ENCODE peak calls at places on chromosomes 4 and X, in six cellular contexts. X, L, U, N, J and O are unnamed samples.
A peak's percentile ranks its signal among the peaks of the same experiment; 100 is the strongest.

GRCh38 chr4:108702960-108703359 is 52.6 kb downstream of the OSTC start:
- DNase-seq in N (no peak), X (no peak), J (no peak), L (no peak), U (no peak), O (no peak)

GRCh38 chrX:16002185-16002584 is 121.2 kb upstream of the GRPR start:
- DNase-seq in X (no peak), N (no peak), U (no peak), L (no peak), J (no peak), O (no peak)

GRCh38 chr4:932713-933070 is 432 bp downstream of the TMEM175 start:
- DNase-seq in U (no peak), N (no peak), X (no peak), L (no peak), J (no peak), O (no peak)

GRCh38 chr4:38684271-38684670 is 20.3 kb downstream of the KLF3 start:
- DNase-seq in X (no peak), L (no peak), U (no peak), J (no peak), N (no peak), O (no peak)

GRCh38 chr4:33751050-33751449 is 2493.3 kb downstream of the ARAP2 start:
- DNase-seq in X (no peak), L (no peak), J (no peak), U (no peak), N (no peak), O (no peak)

GRCh38 chr4:18847276-18847890 is 825.8 kb upstream of the LCORL start:
- DNase-seq in X (no peak), U (no peak), J (peak; percentile 22), N (no peak), L (no peak), O (no peak)

GRCh38 chr4:99507762-99508161 is 3.1 kb upstream of the C4orf17 start:
- DNase-seq in J (no peak), U (no peak), L (no peak), X (no peak), N (peak; percentile 28), O (no peak)

GRCh38 chr4:72473434-72473900 is 95.6 kb downstream of the ADAMTS3 start:
- DNase-seq in L (no peak), U (no peak), J (no peak), X (no peak), N (no peak), O (no peak)

GRCh38 chr4:54548098-54548620 is 109.6 kb upstream of the KIT start:
- DNase-seq in L (no peak), X (no peak), N (no peak), J (no peak), U (no peak), O (no peak)

GRCh38 chrX:19172741-19173140 is 50.5 kb upstream of the ADGRG2 start:
- DNase-seq in N (no peak), X (no peak), J (no peak), U (no peak), L (no peak), O (no peak)

GRCh38 chrX:154546354-154547244 is at the start of gene G6PD:
- DNase-seq in X (peak; percentile 6), U (peak; percentile 97), J (peak; percentile 88), N (no peak), L (peak; percentile 43), O (no peak)

GRCh38 chr4:107736924-107737448 is 17.0 kb upstream of the PAPSS1 start:
- DNase-seq in X (peak; percentile 44), N (no peak), U (no peak), J (peak; percentile 29), L (no peak), O (no peak)

GRCh38 chr4:31701256-31701655 is 981.1 kb downstream of the PCDH7 start:
- DNase-seq in X (no peak), L (no peak), J (no peak), U (peak; percentile 20), N (no peak), O (no peak)

GRCh38 chr4:27318740-27319139 is 458.1 kb downstream of the STIM2 start:
- DNase-seq in X (peak; percentile 35), U (no peak), L (no peak), J (peak; percentile 56), N (peak; percentile 3), O (no peak)

GRCh38 chr4:139851133-139851532 is 185.5 kb downstream of the MGST2 start:
- DNase-seq in U (no peak), N (no peak), J (no peak), X (no peak), L (no peak), O (no peak)

GRCh38 chrX:115332832-115333231 is 43.3 kb downstream of the LUZP4 start:
- DNase-seq in N (no peak), J (no peak), L (no peak), U (no peak), X (no peak), O (no peak)

GRCh38 chr4:9936128-9936644 is 85.1 kb downstream of the SLC2A9 start:
- DNase-seq in L (no peak), J (no peak), X (no peak), U (no peak), N (no peak), O (no peak)

GRCh38 chrX:9396930-9397329 is 67.9 kb upstream of the TBL1X start:
- DNase-seq in X (no peak), N (no peak), J (no peak), U (no peak), L (no peak), O (no peak)

GRCh38 chr4:24772061-24772705 is 23.2 kb upstream of the SOD3 start:
- DNase-seq in U (no peak), L (no peak), J (no peak), X (no peak), N (no peak), O (no peak)

GRCh38 chrX:29687687-29688086 is 527.7 kb upstream of the MAGEB2 start:
- DNase-seq in N (no peak), X (no peak), U (no peak), J (no peak), L (no peak), O (no peak)

GRCh38 chr4:154073107-154073817 is 284.4 kb upstream of the SFRP2 start:
- DNase-seq in U (no peak), N (no peak), X (no peak), J (no peak), L (no peak), O (no peak)

GRCh38 chr4:93066746-93067145 is 761.8 kb upstream of the ATOH1 start:
- DNase-seq in X (no peak), U (no peak), J (no peak), L (no peak), N (peak; percentile 45), O (no peak)

GRCh38 chr4:20137176-20137575 is 114.5 kb upstream of the SLIT2 start:
- DNase-seq in X (no peak), N (no peak), J (no peak), L (no peak), U (no peak), O (no peak)

GRCh38 chr4:14877246-14878220 is 124.7 kb upstream of the CPEB2 start:
- DNase-seq in U (no peak), J (no peak), L (no peak), X (no peak), N (no peak), O (no peak)

GRCh38 chr4:59608466-59608865 is 1591.7 kb upstream of the ADGRL3 start:
- DNase-seq in U (no peak), X (no peak), N (peak; percentile 40), J (no peak), L (no peak), O (no peak)

GRCh38 chrX:19121898-19122640 is at the start of gene ADGRG2:
- DNase-seq in J (peak; percentile 46), X (no peak), L (peak; percentile 7), U (peak; percentile 87), N (no peak), O (no peak)

GRCh38 chr4:45527160-45527559 is 596.7 kb downstream of the GABRG1 start:
- DNase-seq in X (no peak), U (no peak), L (no peak), N (no peak), J (no peak), O (no peak)

GRCh38 chr4:3483471-3483921 is 20.4 kb downstream of the DOK7 start:
- DNase-seq in U (peak; percentile 73), J (no peak), N (no peak), L (no peak), X (no peak), O (no peak)

GRCh38 chrX:1150569-1151347 is 61.7 kb downstream of the CRLF2 start:
- DNase-seq in J (no peak), L (no peak), X (no peak), U (no peak), N (no peak), O (no peak)

GRCh38 chr4:118327554-118328241 is 25.1 kb downstream of the PRSS12 start:
- DNase-seq in L (no peak), X (no peak), J (no peak), U (no peak), N (no peak), O (no peak)

GRCh38 chr4:181701911-181702310 is 541.3 kb upstream of the TENM3 start:
- DNase-seq in J (no peak), U (no peak), N (no peak), X (no peak), L (no peak), O (no peak)

GRCh38 chr4:6783111-6783981 is 819 bp downstream of the KIAA0232 start:
- DNase-seq in J (peak; percentile 96), X (peak; percentile 52), U (peak; percentile 99), N (peak; percentile 54), L (peak; percentile 76), O (peak; percentile 38)
- TF ChIP-seq CTCF in J (no peak), X (no peak), U (no peak), N (peak; percentile 39), L (peak; percentile 20), O (no peak)

GRCh38 chr4:65999518-65999871 is 329.2 kb upstream of the EPHA5 start:
- DNase-seq in X (no peak), N (no peak), L (no peak), J (no peak), U (no peak), O (no peak)
- TF ChIP-seq CTCF in X (no peak), N (no peak), L (no peak), J (no peak), U (no peak), O (no peak)

GRCh38 chr4:67332627-67333026 is 212.7 kb downstream of the CENPC start:
- DNase-seq in U (no peak), X (no peak), L (no peak), J (no peak), N (no peak), O (no peak)
- TF ChIP-seq CTCF in U (peak; percentile 19), X (no peak), L (no peak), J (no peak), N (peak; percentile 41), O (peak; percentile 47)

DNA sequence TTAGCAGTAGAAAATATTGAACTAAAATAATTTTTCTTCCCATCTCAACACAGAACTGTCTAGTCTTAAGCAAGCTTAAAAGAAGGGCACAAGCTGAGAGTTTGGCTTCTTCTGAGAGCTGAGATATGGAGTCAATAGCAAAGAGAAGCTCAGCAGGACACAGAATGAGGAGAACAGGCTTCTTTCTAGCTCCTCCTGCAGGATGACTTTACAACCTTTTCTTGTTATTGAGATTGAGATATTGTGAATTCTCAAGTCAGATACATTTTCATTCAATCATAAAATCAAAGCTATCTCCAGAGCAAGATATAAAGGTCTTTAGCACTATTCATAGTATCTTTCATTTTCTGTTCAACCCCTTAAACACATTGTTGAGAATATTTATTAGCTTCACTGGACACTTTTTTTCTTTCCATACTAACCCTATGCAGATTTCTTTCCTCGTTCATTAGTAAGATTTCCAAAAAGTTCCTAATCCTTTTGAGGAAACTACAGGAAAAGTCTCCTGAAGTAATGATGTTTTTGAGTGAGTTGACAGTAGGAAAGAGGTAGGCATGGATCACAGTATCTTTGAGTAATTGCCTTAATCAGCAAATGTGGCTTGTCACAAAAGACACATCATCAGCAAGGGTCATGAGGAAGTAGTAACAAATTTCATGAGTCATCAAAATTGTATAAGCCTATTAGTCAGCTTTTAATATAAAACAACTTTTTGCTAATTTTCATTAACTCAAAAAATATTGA is 17.8 kb upstream of the CXCL3 start:
- DNase-seq in X (peak; percentile 76), L (no peak), J (no peak), U (no peak), N (peak; percentile 34), O (no peak)
- TF ChIP-seq CTCF in X (no peak), L (no peak), J (no peak), U (no peak), N (peak; percentile 24), O (peak; percentile 26)